ENCODE peak calls at places on chromosomes 6 and 20, in eight cellular contexts. K is stimulated activated naive CD8-positive, alpha-beta T cell treated with anti-CD3 and anti-CD28 coated beads, Interleukin-15, Interleukin-2, amounts not matched to agents 100 U/mL and 50 U/mL, for 24 hours; S is non-pigmented ciliary epithelial cell; H is Caki2; D is dermis microvascular lymphatic vessel endothelial cell; Q is Daoy; V is iPS DF 19.7; B is germinal center. R is an unnamed sample.
A peak's percentile ranks its signal among the peaks of the same experiment; 100 is the strongest.

GRCh38 chr6:167475947-167476346 is 151.1 kb downstream of the TTLL2 start:
- DNase-seq in K (no peak), S (no peak), H (no peak), D (no peak), Q (no peak), V (peak; percentile 67), B (no peak), R (peak; percentile 62)

GRCh38 chr20:17938889-17939619 is 29.5 kb downstream of the SNX5 start:
- DNase-seq in K (peak; percentile 69), S (no peak), H (peak; percentile 40), D (peak; percentile 69), Q (peak; percentile 71), V (peak; percentile 70), B (peak; percentile 78), R (peak; percentile 90)

GRCh38 chr6:142377112-142377848 is 75.5 kb downstream of the ADGRG6 start:
- DNase-seq in K (no peak), S (no peak), H (peak; percentile 63), D (peak; percentile 58), Q (peak; percentile 37), V (no peak), B (no peak), R (peak; percentile 42)

GRCh38 chr6:35436071-35436865 is 15.9 kb upstream of the FANCE start:
- DNase-seq in K (no peak), S (no peak), H (no peak), D (no peak), Q (no peak), V (no peak), B (no peak), R (no peak)

GRCh38 chr6:11593096-11593495 is 55.5 kb downstream of the TMEM170B start:
- DNase-seq in K (no peak), S (no peak), H (no peak), D (no peak), Q (no peak), V (no peak), B (no peak), R (no peak)

GRCh38 chr20:57654998-57655811 is 35.0 kb upstream of the ZBP1 start:
- DNase-seq in K (no peak), S (no peak), H (no peak), D (no peak), Q (no peak), V (no peak), B (no peak), R (no peak)

GRCh38 chr6:145137425-145137824 is 597.9 kb downstream of the EPM2A start:
- DNase-seq in K (no peak), S (no peak), H (no peak), D (peak; percentile 41), Q (no peak), V (peak; percentile 3), B (no peak), R (peak; percentile 9)

GRCh38 chr6:37491830-37492208 is 7.9 kb downstream of the CCDC167 start:
- DNase-seq in K (no peak), S (no peak), H (no peak), D (no peak), Q (no peak), V (no peak), B (no peak), R (no peak)

GRCh38 chr6:146545608-146546007 is 2.0 kb downstream of the RAB32 start:
- DNase-seq in K (no peak), S (no peak), H (peak; percentile 30), D (no peak), Q (peak; percentile 49), V (no peak), B (no peak), R (peak; percentile 31)

GRCh38 chr6:107075951-107076381 is 39.3 kb downstream of the BEND3 start:
- DNase-seq in K (no peak), S (no peak), H (no peak), D (no peak), Q (no peak), V (no peak), B (no peak), R (peak; percentile 73)

GRCh38 chr6:5457983-5458683 is 196.8 kb downstream of the FARS2 start:
- DNase-seq in K (no peak), S (no peak), H (no peak), D (peak; percentile 30), Q (peak; percentile 21), V (no peak), B (no peak), R (no peak)

GRCh38 chr6:53959717-53960116 is 151.5 kb upstream of the MLIP start:
- DNase-seq in K (no peak), S (no peak), H (no peak), D (no peak), Q (no peak), V (no peak), B (no peak), R (no peak)

GRCh38 chr6:73152998-73153757 is 72.1 kb downstream of the KHDC1L start:
- DNase-seq in K (no peak), S (peak; percentile 19), H (no peak), D (no peak), Q (no peak), V (no peak), B (no peak), R (no peak)

GRCh38 chr6:20699402-20699801 is 165.1 kb downstream of the CDKAL1 start:
- DNase-seq in K (no peak), S (no peak), H (no peak), D (no peak), Q (no peak), V (no peak), B (no peak), R (no peak)

GRCh38 chr20:32902456-32903420 is 44.0 kb downstream of the EFCAB8 start:
- DNase-seq in K (peak; percentile 72), S (peak; percentile 9), H (peak; percentile 17), D (peak; percentile 51), Q (peak; percentile 57), V (no peak), B (peak; percentile 72), R (peak; percentile 60)

GRCh38 chr6:156510242-156510641 is 266.9 kb upstream of the ARID1B start:
- DNase-seq in K (no peak), S (no peak), H (no peak), D (no peak), Q (no peak), V (no peak), B (no peak), R (no peak)

GRCh38 chr6:158410784-158411183 is 98.5 kb downstream of the TULP4 start:
- DNase-seq in K (no peak), S (no peak), H (no peak), D (no peak), Q (no peak), V (no peak), B (no peak), R (no peak)

GRCh38 chr6:106417572-106418147 is 57.1 kb downstream of the CRYBG1 start:
- DNase-seq in K (no peak), S (no peak), H (no peak), D (peak; percentile 49), Q (no peak), V (no peak), B (no peak), R (peak; percentile 49)

GRCh38 chr6:75932067-75932466 is 140.4 kb downstream of the IMPG1 start:
- DNase-seq in K (no peak), S (no peak), H (no peak), D (peak; percentile 41), Q (peak; percentile 25), V (no peak), B (peak; percentile 6), R (peak; percentile 77)

GRCh38 chr20:24785141-24785924 is 163.7 kb upstream of the CST7 start:
- DNase-seq in K (no peak), S (peak; percentile 69), H (no peak), D (no peak), Q (no peak), V (no peak), B (no peak), R (peak; percentile 53)

R was measured in left kidney.